ENCODE peak calls at places on chromosomes 11 and 22, in six cellular contexts. E is GM23248, C is GM23338, I is PC-3, O is PC-9, Y is neural progenitor cell. L is an unnamed sample.

GRCh38 chr22:47292546-47293320 is 530.3 kb downstream of the TBC1D22A start:
- DNase-seq in I (no peak), O (no peak), E (no peak), C (no peak), Y (no peak), L (no peak)

GRCh38 chr22:44753189-44754042 is 1.0 kb downstream of the ARHGAP8 start:
- DNase-seq in C (peak; percentile 54), I (peak; percentile 67), O (no peak), E (peak; percentile 60), Y (no peak), L (no peak)

GRCh38 chr11:65778431-65778900 is 2.3 kb downstream of the AP5B1 start:
- DNase-seq in Y (no peak), C (no peak), O (no peak), I (no peak), E (no peak), L (no peak)

GRCh38 chr22:47034905-47035419 is 272.5 kb downstream of the TBC1D22A start:
- DNase-seq in O (no peak), Y (no peak), I (no peak), E (no peak), C (no peak), L (no peak)

GRCh38 chr11:9895016-9895415 is 231.1 kb downstream of the SWAP70 start:
- DNase-seq in C (no peak), I (peak; percentile 40), Y (no peak), E (peak; percentile 80), O (no peak), L (no peak)

GRCh38 chr11:118074785-118075184 is 2.1 kb upstream of the TMPRSS4 start:
- DNase-seq in I (peak; percentile 61), C (no peak), E (no peak), O (peak; percentile 73), Y (no peak), L (no peak)

GRCh38 chr11:27075655-27076054 is 35.0 kb downstream of the BBOX1 start:
- DNase-seq in C (no peak), I (no peak), O (no peak), E (no peak), Y (peak; percentile 26), L (no peak)

GRCh38 chr11:8068605-8069221 is 12.3 kb upstream of the TUB start:
- DNase-seq in C (no peak), Y (no peak), O (peak; percentile 73), I (peak; percentile 39), E (peak; percentile 83), L (no peak)

GRCh38 chr11:117098269-117099231 is at the start of gene SIK3:
- DNase-seq in Y (peak; percentile 97), C (peak; percentile 94), E (peak; percentile 99), I (peak; percentile 92), O (peak; percentile 90), L (peak; percentile 97)

GRCh38 chr11:119560291-119560690 is 137.3 kb upstream of the THY1 start:
- DNase-seq in I (no peak), C (no peak), E (no peak), Y (no peak), O (no peak), L (no peak)

DNA sequence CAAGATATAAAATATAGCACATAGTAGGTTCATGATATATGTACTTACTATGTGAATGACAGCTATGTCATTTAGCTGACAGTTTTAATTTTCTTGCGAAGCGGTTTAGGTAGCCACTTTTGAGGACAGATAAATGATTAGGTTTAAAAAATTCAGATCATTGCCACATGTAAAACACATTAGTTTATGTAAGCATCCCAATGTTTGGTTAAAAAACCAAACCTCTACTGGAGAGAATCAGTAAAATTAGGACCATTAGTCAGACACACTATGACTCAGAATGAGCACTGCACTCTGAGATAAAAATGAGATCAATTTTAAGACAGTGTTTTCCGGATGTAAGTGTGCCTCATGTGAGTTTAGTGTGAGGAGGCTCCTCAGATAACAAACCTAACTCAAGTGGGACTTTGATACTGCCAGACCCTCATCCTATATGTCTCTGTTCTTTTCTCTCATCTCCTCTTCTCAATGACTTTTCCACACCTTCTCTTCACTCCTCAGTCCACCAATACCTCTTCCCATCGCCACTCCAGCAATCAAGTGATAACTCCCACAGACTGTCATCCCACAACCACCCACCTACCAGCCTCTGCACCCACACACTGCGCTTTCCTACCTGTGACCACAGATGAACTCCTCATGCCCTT is 6.8 kb upstream of the OR2AT4 start:
- DNase-seq in E (peak; percentile 83), Y (no peak), O (no peak), I (peak; percentile 73), C (no peak), L (no peak)
- H3F3A ChIP-seq in E (peaks cover 7% of the 10 kb centered on the region), Y (peaks cover 6% of the 10 kb centered on the region), O (no peaks in the 10 kb centered on the region), I (peaks cover 2% of the 10 kb centered on the region), C (no peaks in the 10 kb centered on the region), L (peaks cover 5% of the 10 kb centered on the region)

GRCh38 chr22:37624876-37625275 is 14.6 kb upstream of the SH3BP1 start:
- DNase-seq in O (no peak), Y (no peak), E (no peak), C (no peak), I (no peak), L (no peak)

GRCh38 chr22:37625737-37626136 is 13.7 kb upstream of the SH3BP1 start:
- DNase-seq in E (no peak), C (no peak), Y (no peak), O (no peak), I (no peak), L (no peak)

GRCh38 chr22:37623075-37624016 is 14.7 kb downstream of the GGA1 start:
- DNase-seq in Y (peak; percentile 86), E (peak; percentile 65), I (peak; percentile 44), C (peak; percentile 83), O (peak; percentile 69), L (peak; percentile 52)

GRCh38 chr22:37626144-37626543 is 13.3 kb upstream of the SH3BP1 start:
- DNase-seq in O (no peak), Y (no peak), E (no peak), I (no peak), C (no peak), L (no peak)

GRCh38 chr22:37624017-37624365 is 15.4 kb downstream of the GGA1 start:
- DNase-seq in E (no peak), O (no peak), I (no peak), Y (no peak), C (no peak), L (no peak)
- H3K27ac ChIP-seq in E (no peak overlapping the region), O (no peak overlapping the region), I (no peak overlapping the region), Y (no peak overlapping the region), C (no peak overlapping the region), L (no peak overlapping the region)

DNA sequence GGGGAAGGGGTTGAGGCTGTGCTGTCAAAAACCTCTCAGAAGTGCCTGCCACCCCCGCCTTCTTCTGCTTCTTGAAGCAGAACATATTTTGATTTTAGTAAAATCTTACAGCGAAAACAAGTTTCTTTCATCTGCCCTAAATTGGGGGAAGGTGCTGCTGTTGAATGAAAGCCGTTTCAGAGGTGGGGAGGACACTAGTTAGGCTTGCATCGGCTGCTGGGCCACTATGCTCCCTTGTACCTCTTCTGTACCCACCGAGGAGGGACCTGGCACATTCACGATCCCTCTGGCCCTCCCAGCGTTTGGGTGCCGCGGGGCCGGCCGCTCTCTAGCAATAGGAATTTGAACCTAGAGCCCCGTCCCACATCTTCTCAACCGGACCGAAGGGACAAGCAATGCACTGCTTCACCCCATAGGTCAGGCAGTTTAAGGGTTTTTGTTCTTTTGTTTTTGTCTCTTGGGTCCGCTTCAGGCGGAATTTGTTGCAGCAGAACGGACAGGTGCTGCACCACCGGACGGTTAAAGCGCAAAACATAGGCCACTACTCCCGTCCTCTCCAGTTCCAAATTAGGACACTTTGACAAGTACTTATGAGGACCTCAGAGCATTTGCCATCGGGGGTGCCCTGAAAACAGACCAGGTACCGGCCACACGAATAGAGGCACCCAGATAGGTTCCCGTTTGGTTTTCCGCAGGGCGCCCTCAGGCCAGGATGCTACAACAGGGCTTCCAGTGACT is 5.6 kb downstream of the SLC6A5 start:
- DNase-seq in C (no peak), E (no peak), O (no peak), I (no peak), Y (no peak), L (no peak)
- TF ChIP-seq EZH2 in C (no peak), E (no peak), O (no peak), I (no peak), Y (no peak), L (no peak)

GRCh38 chr11:69275178-69275577 is 18.8 kb upstream of the MYEOV start:
- DNase-seq in I (no peak), Y (no peak), E (no peak), C (no peak), O (no peak), L (no peak)
- H3F3A ChIP-seq in I (peaks cover 2% of the 10 kb centered on the region), Y (no peaks in the 10 kb centered on the region), E (peaks cover 4% of the 10 kb centered on the region), C (no peaks in the 10 kb centered on the region), O (peaks cover 45% of the 10 kb centered on the region), L (no peaks in the 10 kb centered on the region)

GRCh38 chr11:2295971-2296912 is 5.5 kb downstream of the C11orf21 start:
- DNase-seq in I (no peak), C (no peak), Y (no peak), E (no peak), O (no peak), L (no peak)
- H3K27ac ChIP-seq in I (no peak overlapping the region), C (no peak overlapping the region), Y (no peak overlapping the region), E (no peak overlapping the region), O (no peak overlapping the region), L (no peak overlapping the region)

GRCh38 chr22:29720824-29721323 is 1.1 kb downstream of the CABP7 start:
- DNase-seq in C (no peak), E (no peak), O (no peak), I (no peak), Y (peak; percentile 40), L (no peak)

GRCh38 chr22:29718949-29719893 is 582 bp upstream of the CABP7 start:
- DNase-seq in E (no peak), O (no peak), Y (no peak), C (no peak), I (no peak), L (no peak)

GRCh38 chr22:29722151-29722550 is 2.3 kb downstream of the CABP7 start:
- DNase-seq in O (peak; percentile 46), I (peak; percentile 37), C (no peak), E (peak; percentile 20), Y (no peak), L (no peak)

GRCh38 chr22:29717789-29718188 is 2.0 kb upstream of the CABP7 start:
- DNase-seq in O (no peak), E (no peak), C (no peak), Y (no peak), I (no peak), L (no peak)

DNA sequence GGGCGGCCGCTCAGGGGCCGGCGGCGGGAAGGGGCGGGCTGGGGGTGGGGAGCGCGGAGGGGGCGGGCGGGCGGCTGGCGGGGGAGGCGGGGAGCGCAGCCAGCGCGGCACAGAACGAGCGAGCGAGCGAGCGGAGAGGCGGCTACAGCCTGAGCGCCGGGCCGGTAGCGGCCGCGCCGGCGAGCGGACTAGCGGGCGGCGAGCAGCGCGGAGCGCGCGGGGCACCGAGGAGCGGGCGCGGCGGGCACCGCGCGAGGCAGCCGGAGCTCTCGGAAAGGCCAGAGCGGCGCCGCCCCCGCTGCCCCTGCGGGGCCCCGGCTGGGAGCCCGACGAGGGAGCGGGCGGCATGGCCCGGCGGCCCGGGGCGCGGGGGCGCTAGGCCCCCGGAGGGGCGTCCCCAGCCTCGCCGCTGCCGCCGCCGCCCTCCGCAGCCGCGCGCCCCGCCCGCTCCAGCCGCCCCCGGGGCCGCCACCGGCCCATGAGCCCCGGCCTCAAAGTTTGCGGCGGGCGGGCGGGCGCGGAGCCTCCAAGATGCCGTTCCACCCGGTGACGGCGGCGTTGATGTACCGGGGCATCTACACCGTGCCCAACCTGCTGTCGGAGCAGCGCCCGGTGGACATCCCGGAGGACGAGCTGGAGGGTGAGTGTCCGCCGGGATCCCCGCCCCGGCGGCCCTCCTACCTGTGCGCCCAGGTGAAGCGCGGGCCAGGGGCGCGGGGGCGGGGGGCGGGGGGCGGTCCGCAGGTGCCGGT is at the start of gene CABP7:
- DNase-seq in I (peak; percentile 7), E (peak; percentile 33), C (peak; percentile 42), Y (peak; percentile 70), O (no peak), L (no peak)
- TF ChIP-seq EZH2 in I (no peak), E (no peak), C (peak; percentile 51), Y (peak; percentile 51), O (no peak), L (no peak)